ENCODE peak calls at places on chromosome 1, in ten cellular contexts. F is psoas muscle; S is GM13976; H is activated CD8-positive, alpha-beta T cell treated with anti-CD3 and anti-CD28 coated beads for 36 hours; T is heart left ventricle; N is transverse colon; J is Calu3; O is lower leg skin; P is GM12878; Q is AG09309. G is an unnamed sample.

GRCh38 chr1:21378705-21379494 is 61.0 kb upstream of the NBPF3 start:
- DNase-seq in F (no peak), S (no peak), H (no peak), T (no peak), N (no peak), J (peak; percentile 72), O (no peak), P (no peak), Q (no peak), G (peak; percentile 34)

GRCh38 chr1:224287714-224288113 is 42.3 kb downstream of the NVL start:
- DNase-seq in F (no peak), S (no peak), H (no peak), T (no peak), N (no peak), J (no peak), O (no peak), P (no peak), Q (no peak), G (no peak)

GRCh38 chr1:10398278-10398733 is 558 bp upstream of the PGD start:
- DNase-seq in F (no peak), S (peak; percentile 38), H (no peak), T (no peak), N (no peak), J (no peak), O (no peak), P (no peak), Q (no peak), G (no peak)

GRCh38 chr1:5329068-5329739 is 663.0 kb downstream of the NPHP4 start:
- DNase-seq in F (no peak), S (no peak), H (no peak), T (no peak), N (no peak), J (no peak), O (no peak), P (no peak), Q (no peak), G (no peak)

GRCh38 chr1:107141491-107142369 is 891 bp downstream of the NTNG1 start:
- DNase-seq in F (peak; percentile 21), S (peak; percentile 58), H (peak; percentile 50), T (peak; percentile 64), N (no peak), J (peak; percentile 10), O (no peak), P (no peak), Q (peak; percentile 45), G (no peak)

GRCh38 chr1:153678519-153679336 is at the start of gene NPR1:
- DNase-seq in F (peak; percentile 79), S (peak; percentile 66), H (peak; percentile 46), T (peak; percentile 77), N (peak; percentile 33), J (peak; percentile 37), O (no peak), P (no peak), Q (no peak), G (peak; percentile 40)

GRCh38 chr1:154589780-154590179 is 18.2 kb downstream of the ADAR start:
- DNase-seq in F (no peak), S (no peak), H (no peak), T (no peak), N (no peak), J (no peak), O (no peak), P (no peak), Q (no peak), G (no peak)

GRCh38 chr1:29937356-29937755 is 701.0 kb downstream of the PTPRU start:
- DNase-seq in F (no peak), S (no peak), H (no peak), T (no peak), N (no peak), J (no peak), O (no peak), P (no peak), Q (no peak), G (no peak)

GRCh38 chr1:236733654-236734053 is 47.4 kb downstream of the ACTN2 start:
- DNase-seq in F (no peak), S (no peak), H (no peak), T (no peak), N (no peak), J (no peak), O (no peak), P (no peak), Q (no peak), G (no peak)

GRCh38 chr1:65994223-65994622 is 201.5 kb downstream of the PDE4B start:
- DNase-seq in F (no peak), S (no peak), H (no peak), T (no peak), N (no peak), J (no peak), O (no peak), P (no peak), Q (no peak), G (no peak)

GRCh38 chr1:65990161-65990560 is 197.5 kb downstream of the PDE4B start:
- DNase-seq in F (no peak), S (no peak), H (no peak), T (no peak), N (no peak), J (no peak), O (no peak), P (no peak), Q (no peak), G (no peak)

GRCh38 chr1:65991694-65992093 is 199.0 kb downstream of the PDE4B start:
- DNase-seq in F (no peak), S (no peak), H (no peak), T (no peak), N (no peak), J (no peak), O (no peak), P (no peak), Q (no peak), G (no peak)

GRCh38 chr1:65993047-65993363 is 200.3 kb downstream of the PDE4B start:
- DNase-seq in F (no peak), S (no peak), H (no peak), T (no peak), N (no peak), J (no peak), O (no peak), P (no peak), Q (no peak), G (no peak)

GRCh38 chr1:65992160-65993046 is 199.7 kb downstream of the PDE4B start:
- DNase-seq in F (no peak), S (no peak), H (no peak), T (no peak), N (no peak), J (no peak), O (no peak), P (no peak), Q (no peak), G (no peak)
- TF ChIP-seq CTCF in F (no peak), S (no peak), H (no peak), T (no peak), N (no peak), J (no peak), O (no peak), P (no peak), Q (no peak), G (no peak)

GRCh38 chr1:89407355-89407754 is 43.5 kb downstream of the GBP6 start:
- DNase-seq in F (no peak), S (no peak), H (no peak), T (no peak), N (no peak), J (no peak), O (no peak), P (no peak), Q (peak; percentile 4), G (no peak)

DNA sequence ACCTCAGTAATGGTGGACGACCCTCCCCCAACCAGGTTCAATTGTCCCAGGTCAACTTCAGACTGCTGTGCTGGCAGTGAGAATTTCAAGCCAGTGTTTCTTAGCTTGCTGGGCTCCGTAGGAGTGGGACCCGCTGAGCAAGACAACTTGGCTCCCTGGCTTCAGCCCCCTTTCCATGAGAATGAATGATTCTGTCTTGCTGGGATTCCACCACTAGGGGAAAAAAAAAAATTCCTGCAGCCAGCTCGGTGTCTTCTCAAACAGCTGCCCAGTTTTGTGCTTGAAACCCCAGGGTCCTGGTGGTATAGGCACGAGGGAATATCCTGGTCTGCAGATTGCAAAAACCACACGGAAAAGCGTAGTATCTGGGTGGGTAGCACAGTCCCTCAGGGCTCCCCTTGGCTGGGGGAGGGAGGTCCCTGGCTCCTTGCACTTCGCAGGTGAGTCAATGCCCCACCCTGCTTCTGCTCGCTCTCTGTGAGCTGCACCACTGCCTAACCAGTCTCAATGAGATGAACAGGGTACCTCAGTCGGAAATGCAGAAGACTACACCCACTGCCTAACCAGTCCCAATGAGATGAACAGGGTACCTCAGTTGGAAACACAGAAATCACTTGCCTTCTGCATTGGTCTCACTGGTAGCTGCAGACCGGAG is 41.5 kb downstream of the GBP6 start:
- DNase-seq in F (no peak), S (no peak), H (no peak), T (no peak), N (no peak), J (no peak), O (no peak), P (no peak), Q (no peak), G (no peak)
- TF ChIP-seq CTCF in F (no peak), S (no peak), H (no peak), T (no peak), N (no peak), J (no peak), O (no peak), P (no peak), Q (no peak), G (no peak)

DNA sequence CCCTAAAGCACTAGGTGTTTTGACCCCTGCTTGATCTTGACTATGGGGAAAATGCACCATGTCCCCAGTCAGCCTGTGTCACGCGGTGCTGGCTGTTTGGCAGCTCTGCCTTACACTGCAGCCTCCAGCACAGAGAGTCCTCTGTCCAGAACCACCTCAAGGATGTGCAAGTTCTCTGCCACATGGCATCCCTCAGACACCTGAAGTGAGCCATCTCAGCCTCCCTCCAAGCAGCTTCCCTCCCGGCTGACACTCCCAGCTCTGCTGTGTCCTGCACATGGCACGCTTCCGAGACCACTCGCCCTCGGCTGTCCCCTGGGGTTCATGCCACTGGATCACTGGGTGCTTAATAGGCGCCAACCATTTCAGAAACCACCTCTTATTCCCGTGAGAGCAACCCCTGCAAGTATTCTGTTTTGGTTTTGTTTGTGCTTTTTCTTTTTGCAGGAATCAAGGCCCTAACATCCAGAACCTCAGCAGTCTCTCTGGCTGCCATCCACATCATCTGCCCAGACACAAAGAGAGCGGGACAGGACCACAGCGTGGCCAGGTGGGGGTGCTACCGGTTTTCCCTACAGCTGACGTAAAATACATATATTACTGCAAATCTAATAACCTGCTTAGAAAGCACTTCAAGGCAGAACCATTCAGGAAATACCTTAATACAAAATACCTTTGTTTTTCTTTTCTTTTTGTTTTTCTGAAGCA is 45.7 kb downstream of the CAPZB start:
- DNase-seq in F (no peak), S (no peak), H (peak; percentile 59), T (no peak), N (no peak), J (no peak), O (no peak), P (no peak), Q (no peak), G (no peak)
- TF ChIP-seq CTCF in F (peak; percentile 20), S (peak; percentile 19), H (peak; percentile 28), T (no peak), N (no peak), J (no peak), O (no peak), P (peak; percentile 33), Q (peak; percentile 10), G (no peak)

DNA sequence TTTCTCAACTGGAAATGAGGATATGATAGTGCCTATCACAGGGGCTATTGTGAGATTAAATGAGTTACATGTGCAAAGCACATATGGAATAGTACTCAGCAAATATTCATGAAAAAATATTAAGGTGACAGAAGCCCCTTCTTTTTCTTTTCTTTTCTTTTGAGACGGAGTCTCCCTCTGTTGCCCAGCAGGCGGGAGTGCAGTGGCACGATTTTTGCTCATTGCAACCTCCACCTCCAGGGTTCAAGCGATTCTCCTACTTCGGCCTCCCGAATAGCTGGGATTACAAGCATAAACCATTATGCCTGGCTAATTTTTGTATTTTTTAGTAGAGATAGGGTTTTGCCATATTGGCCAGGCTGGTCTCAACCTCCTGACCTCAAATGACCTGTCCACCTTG is 139.4 kb downstream of the HIVEP3 start:
- DNase-seq in F (no peak), S (no peak), H (no peak), T (no peak), N (no peak), J (no peak), O (no peak), P (no peak), Q (no peak), G (no peak)
- TF ChIP-seq CTCF in F (peak; percentile 11), S (no peak), H (no peak), T (no peak), N (no peak), J (no peak), O (no peak), P (no peak), Q (peak; percentile 14), G (no peak)